ENCODE peak calls at places on chromosome 17, in seven cellular contexts. D is brain microvascular endothelial cell, H is sigmoid colon, K is A549, V is tibial nerve, Y is fibroblast of pulmonary artery, B is AG10803. M is an unnamed sample.

GRCh38 chr17:32518856-32519768 is 32.3 kb downstream of the CDK5R1 start:
- DNase-seq in Y (no peak), D (no peak), B (peak), H (peak), V (no peak), K (no peak), M (peak)

GRCh38 chr17:560379-560935 is 154.2 kb downstream of the VPS53 start:
- DNase-seq in B (no peak), H (no peak), K (no peak), V (no peak), Y (peak), D (no peak), M (peak)

GRCh38 chr17:75288784-75289121 is 480 bp downstream of the SLC25A19 start:
- DNase-seq in V (no peak), Y (no peak), D (no peak), H (no peak), K (no peak), B (no peak), M (no peak)

GRCh38 chr17:41527076-41528023 is 758 bp downstream of the KRT19 start:
- DNase-seq in B (no peak), D (no peak), V (no peak), Y (no peak), K (no peak), H (no peak), M (no peak)

GRCh38 chr17:80345841-80346497 is 69.0 kb upstream of the ENDOV start:
- DNase-seq in B (no peak), Y (no peak), H (no peak), K (no peak), D (no peak), V (no peak), M (no peak)

GRCh38 chr17:43891851-43892671 is 15.3 kb downstream of the MPP2 start:
- DNase-seq in B (peak), D (no peak), H (no peak), K (no peak), V (no peak), Y (no peak), M (peak)

GRCh38 chr17:16916557-16916920 is 55.4 kb downstream of the TNFRSF13B start:
- DNase-seq in Y (no peak), K (no peak), D (no peak), B (no peak), V (no peak), H (no peak), M (no peak)

GRCh38 chr17:44900894-44901293 is 1.6 kb upstream of the EFTUD2 start:
- DNase-seq in K (peak), Y (peak), D (peak), H (peak), V (no peak), B (peak), M (peak)

GRCh38 chr17:62581769-62582168 is 45.7 kb upstream of the MRC2 start:
- DNase-seq in K (no peak), V (no peak), B (peak), D (no peak), Y (no peak), H (no peak), M (peak)

GRCh38 chr17:37191219-37191618 is 184.6 kb upstream of the C17orf78 start:
- DNase-seq in H (no peak), Y (no peak), K (no peak), D (peak), V (no peak), B (no peak), M (peak)

GRCh38 chr17:78645421-78646295 is 68.5 kb upstream of the DNAH17 start:
- DNase-seq in H (peak), V (peak), D (peak), Y (peak), K (peak), B (no peak), M (no peak)

GRCh38 chr17:73068322-73069153 is 23.9 kb downstream of the SLC39A11 start:
- DNase-seq in V (no peak), B (peak), H (no peak), Y (peak), D (peak), K (peak), M (peak)

GRCh38 chr17:20995873-20996723 is 46.7 kb downstream of the USP22 start:
- DNase-seq in K (no peak), Y (no peak), D (no peak), B (no peak), H (no peak), V (no peak), M (no peak)

GRCh38 chr17:81844327-81844851 is 9.5 kb upstream of the PPP1R27 start:
- DNase-seq in D (no peak), K (no peak), B (no peak), H (no peak), Y (no peak), V (no peak), M (no peak)

GRCh38 chr17:29461807-29462206 is 71.6 kb downstream of the TAOK1 start:
- DNase-seq in V (no peak), Y (no peak), K (no peak), D (no peak), H (no peak), B (peak), M (no peak)

GRCh38 chr17:7560172-7561027 is 1.3 kb upstream of the SENP3 start:
- DNase-seq in Y (peak), V (no peak), D (peak), K (peak), B (peak), H (peak), M (no peak)

GRCh38 chr17:43801844-43802243 is 21.6 kb downstream of the CFAP97D1 start:
- DNase-seq in K (no peak), H (no peak), V (no peak), D (no peak), Y (no peak), B (no peak), M (no peak)

GRCh38 chr17:6137716-6138502 is 67.7 kb downstream of the WSCD1 start:
- DNase-seq in H (no peak), Y (no peak), K (no peak), V (no peak), B (no peak), D (no peak), M (no peak)

GRCh38 chr17:38428150-38428642 is at the start of gene ARHGAP23:
- DNase-seq in D (no peak), B (peak), H (peak), K (peak), V (no peak), Y (peak), M (peak)

GRCh38 chr17:79043191-79043930 is 19.4 kb downstream of the C1QTNF1 start:
- DNase-seq in V (no peak), Y (no peak), D (no peak), K (no peak), B (no peak), H (peak), M (no peak)

GRCh38 chr17:57629470-57629869 is 115.6 kb downstream of the CCDC182 start:
- DNase-seq in D (no peak), Y (no peak), H (no peak), B (peak), K (no peak), V (no peak), M (peak)

GRCh38 chr17:41849251-41849990 is 11.8 kb downstream of the KLHL10 start:
- DNase-seq in K (no peak), Y (no peak), B (no peak), V (no peak), D (no peak), H (no peak), M (no peak)

DNA sequence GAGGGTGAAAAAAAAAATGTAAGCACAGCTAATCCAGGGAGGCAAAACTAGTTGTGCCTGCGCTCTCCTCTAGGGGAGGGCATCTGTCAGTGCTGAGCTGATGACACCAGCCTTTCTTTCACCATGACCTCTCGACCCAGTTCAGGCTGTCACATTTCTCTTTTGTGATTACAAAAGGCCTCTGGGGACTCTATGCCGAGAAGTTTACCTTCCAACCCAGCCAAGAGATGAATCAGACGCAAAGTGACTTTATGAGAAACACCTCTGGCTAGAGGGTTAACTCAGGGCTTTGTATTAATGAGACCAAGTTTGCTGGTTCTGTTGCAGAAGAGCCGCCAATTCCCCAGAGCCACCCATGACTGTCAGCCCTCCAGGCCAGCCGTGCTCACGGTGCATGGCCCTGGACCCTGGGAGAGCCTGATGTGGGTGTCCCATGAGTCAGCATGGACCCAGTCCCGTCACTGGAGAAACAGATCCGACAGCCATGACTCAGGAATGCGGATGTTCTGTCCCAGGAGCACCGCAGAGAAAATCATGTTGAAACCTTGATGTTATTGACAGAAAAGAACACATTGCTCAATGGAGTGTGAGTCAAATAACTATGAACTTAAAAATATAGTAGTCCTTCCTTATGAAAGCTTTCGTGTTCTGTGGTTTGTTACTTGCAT is 437.2 kb downstream of the HS3ST3B1 start:
- DNase-seq in V (peak), K (peak), D (peak), B (peak), Y (peak), H (peak), M (peak)
- TF ChIP-seq CTCF in V (peak), K (peak), D (peak), B (peak), Y (peak), H (no peak), M (peak)

GRCh38 chr17:2238432-2239169 is 65.0 kb downstream of the SMG6 start:
- DNase-seq in V (no peak), Y (no peak), B (no peak), K (no peak), H (peak), D (no peak), M (peak)
- H3K4me3 ChIP-seq in V (no peak), Y (no peak), B (peak), K (no peak), H (no peak), D (no peak), M (no peak)

DNA sequence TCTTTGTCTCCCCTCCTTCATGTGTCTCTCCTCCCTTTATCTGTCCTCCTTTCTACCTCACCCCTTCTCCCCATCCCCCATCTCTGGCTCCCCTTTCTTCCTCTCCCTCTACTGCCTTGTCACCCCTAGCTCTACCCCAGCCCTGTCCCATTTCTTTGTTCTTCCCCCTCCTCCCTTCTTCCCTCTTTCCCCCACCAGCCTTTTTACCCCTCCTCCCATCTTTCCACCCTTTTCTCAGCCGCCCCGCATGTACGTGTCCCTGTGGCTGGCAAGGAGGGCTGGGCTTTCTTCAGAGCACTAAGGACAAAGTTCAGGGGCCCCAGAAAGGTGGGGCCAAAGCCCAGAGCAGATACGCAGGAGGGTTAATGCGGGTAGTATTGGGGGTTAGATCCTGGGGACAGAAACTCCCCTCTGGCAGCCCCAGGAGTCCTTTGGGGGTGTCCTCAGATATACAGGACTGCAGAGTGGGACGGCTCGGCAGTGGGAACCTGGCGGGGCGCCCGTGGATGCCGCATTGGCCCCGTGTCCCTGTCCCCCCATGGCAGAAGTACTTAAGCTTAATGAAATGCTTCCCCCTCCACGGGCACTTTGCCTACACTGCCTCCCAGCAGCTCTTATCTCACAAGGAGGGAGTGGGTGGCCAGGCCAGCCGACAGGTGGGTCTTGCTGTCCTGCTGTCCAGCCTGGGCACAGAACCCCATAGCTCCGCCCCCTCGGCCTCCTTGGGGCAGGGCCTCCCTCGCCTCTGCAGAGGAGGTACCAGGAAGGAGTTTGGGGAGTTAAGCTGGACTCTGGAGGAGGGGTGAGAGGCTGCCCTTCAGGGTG is 8.3 kb downstream of the THRA start:
- DNase-seq in V (peak), B (no peak), H (peak), D (no peak), K (peak), Y (no peak), M (no peak)
- TF ChIP-seq CTCF in V (no peak), B (no peak), H (no peak), D (no peak), K (no peak), Y (no peak), M (no peak)

DNA sequence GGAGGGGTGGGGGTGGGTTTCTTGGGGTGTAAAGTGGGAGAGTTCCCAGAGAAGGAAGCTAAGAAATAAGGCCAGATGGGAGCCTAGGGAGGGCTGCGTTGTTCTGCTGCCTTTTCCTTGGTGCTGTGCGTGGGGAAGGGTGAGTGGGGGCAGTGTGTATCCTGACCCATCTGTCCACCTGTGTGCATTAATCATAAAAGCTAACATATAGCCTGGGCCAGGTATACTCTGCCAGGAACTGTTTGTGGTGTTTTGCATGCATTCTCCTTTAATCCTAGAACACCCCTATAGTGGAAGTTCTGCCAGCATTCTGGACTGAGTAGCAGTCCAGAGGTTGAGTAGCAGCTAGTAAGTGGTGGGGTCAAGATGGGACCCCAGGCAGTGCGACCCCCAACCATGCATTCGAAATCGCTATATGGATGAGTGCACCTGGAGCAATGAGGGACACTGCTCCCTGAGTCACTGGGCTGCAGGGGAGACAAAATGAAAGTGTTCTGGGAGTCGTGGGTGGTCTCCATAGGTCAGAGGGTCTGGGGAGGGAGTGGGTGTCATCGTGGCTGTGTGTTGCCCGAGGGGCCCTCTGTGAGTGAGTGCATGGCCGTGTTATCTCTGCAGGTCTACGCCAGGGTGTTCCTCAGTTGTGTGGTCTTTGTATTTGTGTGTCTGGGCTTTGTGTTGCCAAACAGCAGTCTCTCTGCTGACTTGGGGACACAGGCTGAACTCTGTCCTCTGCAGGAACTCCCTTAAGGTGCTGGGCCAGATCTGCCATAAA is 1.3 kb downstream of the ERBB2 start:
- DNase-seq in Y (no peak), H (no peak), K (peak), V (no peak), D (no peak), B (no peak), M (no peak)
- H3K4me3 ChIP-seq in Y (peak), H (peak), K (peak), V (peak), D (peak), B (peak), M (peak)

GRCh38 chr17:49968380-49969133 is 433 bp upstream of the DLX4 start:
- DNase-seq in Y (peak), B (peak), H (no peak), D (peak), V (no peak), K (peak), M (peak)
- TF ChIP-seq CTCF in Y (no peak), B (no peak), H (no peak), D (no peak), V (no peak), K (no peak), M (no peak)

GRCh38 chr17:76732734-76733617 is 4.2 kb downstream of the SRSF2 start:
- DNase-seq in V (no peak), B (peak), D (no peak), H (no peak), Y (no peak), K (no peak), M (peak)
- H3K4me3 ChIP-seq in V (no peak), B (no peak), D (peak), H (no peak), Y (no peak), K (peak), M (peak)

DNA sequence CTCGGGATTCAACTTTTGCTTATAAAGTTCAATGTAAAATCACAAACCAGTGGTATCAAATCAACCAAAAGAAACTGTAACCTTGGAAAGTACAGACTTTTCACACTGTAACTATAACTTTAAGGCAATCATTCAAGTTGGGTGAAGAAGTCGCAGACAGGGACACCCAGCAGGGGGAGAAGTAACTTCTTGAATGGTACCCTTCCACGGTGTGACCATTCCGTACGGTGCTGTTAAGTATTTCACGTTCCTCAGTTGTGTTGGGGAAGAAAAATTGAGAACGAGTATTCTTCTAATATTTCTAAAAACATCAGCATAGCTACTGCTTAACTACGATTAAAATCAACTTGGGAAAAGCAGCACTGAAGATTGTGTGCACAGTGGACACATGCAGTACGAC is 55.8 kb downstream of the MYH10 start:
- DNase-seq in B (no peak), H (no peak), K (peak), D (no peak), V (no peak), Y (peak), M (no peak)
- TF ChIP-seq CTCF in B (no peak), H (peak), K (no peak), D (peak), V (peak), Y (peak), M (peak)